ENCODE peak calls at places on chromosome 3, in nine cellular contexts. One of them, this sample, is unnamed.

GRCh38 chr3:193620650-193621049 is 27.6 kb downstream of the OPA1 start:
- DNase-seq in HepG2: no peak
- DNase-seq in uterus: no peak
- DNase-seq in K562: no peak
- DNase-seq in ovary: no peak
- DNase-seq in erythroblast: no peak
- DNase-seq in breast epithelium: no peak
- DNase-seq in stomach: no peak
- DNase-seq in IMR-90: peak; percentile 66
- DNase-seq in this sample: no peak

GRCh38 chr3:133301194-133301593 is 98.7 kb upstream of the BFSP2 start:
- DNase-seq in HepG2: no peak
- DNase-seq in uterus: no peak
- DNase-seq in K562: no peak
- DNase-seq in ovary: no peak
- DNase-seq in erythroblast: no peak
- DNase-seq in breast epithelium: no peak
- DNase-seq in stomach: no peak
- DNase-seq in IMR-90: peak; percentile 96
- DNase-seq in this sample: peak; percentile 5

GRCh38 chr3:52289338-52289746 is 1.7 kb downstream of the GLYCTK start:
- DNase-seq in HepG2: no peak
- DNase-seq in uterus: no peak
- DNase-seq in K562: no peak
- DNase-seq in ovary: peak; percentile 13
- DNase-seq in erythroblast: peak; percentile 29
- DNase-seq in breast epithelium: no peak
- DNase-seq in stomach: peak; percentile 61
- DNase-seq in IMR-90: no peak
- DNase-seq in this sample: no peak

GRCh38 chr3:85161544-85161943 is 202.8 kb downstream of the CADM2 start:
- DNase-seq in HepG2: peak; percentile 20
- DNase-seq in uterus: no peak
- DNase-seq in K562: no peak
- DNase-seq in ovary: no peak
- DNase-seq in erythroblast: no peak
- DNase-seq in breast epithelium: no peak
- DNase-seq in stomach: no peak
- DNase-seq in IMR-90: no peak
- DNase-seq in this sample: no peak

GRCh38 chr3:23548706-23549105 is 257.0 kb upstream of the UBE2E1 start:
- DNase-seq in HepG2: no peak
- DNase-seq in uterus: no peak
- DNase-seq in K562: no peak
- DNase-seq in ovary: no peak
- DNase-seq in erythroblast: no peak
- DNase-seq in breast epithelium: no peak
- DNase-seq in stomach: no peak
- DNase-seq in IMR-90: peak; percentile 10
- DNase-seq in this sample: no peak

GRCh38 chr3:184448321-184449160 is 68.7 kb downstream of the CHRD start:
- DNase-seq in HepG2: no peak
- DNase-seq in uterus: no peak
- DNase-seq in K562: no peak
- DNase-seq in ovary: no peak
- DNase-seq in erythroblast: no peak
- DNase-seq in breast epithelium: no peak
- DNase-seq in stomach: peak; percentile 48
- DNase-seq in IMR-90: peak; percentile 71
- DNase-seq in this sample: peak; percentile 68

GRCh38 chr3:40768536-40768935 is 243.8 kb downstream of the ZNF621 start:
- DNase-seq in HepG2: no peak
- DNase-seq in uterus: no peak
- DNase-seq in K562: no peak
- DNase-seq in ovary: no peak
- DNase-seq in erythroblast: no peak
- DNase-seq in breast epithelium: no peak
- DNase-seq in stomach: no peak
- DNase-seq in IMR-90: no peak
- DNase-seq in this sample: no peak

GRCh38 chr3:161471211-161471610 is 25.4 kb upstream of the OTOL1 start:
- DNase-seq in HepG2: no peak
- DNase-seq in uterus: no peak
- DNase-seq in K562: no peak
- DNase-seq in ovary: no peak
- DNase-seq in erythroblast: no peak
- DNase-seq in breast epithelium: no peak
- DNase-seq in stomach: no peak
- DNase-seq in IMR-90: no peak
- DNase-seq in this sample: no peak

GRCh38 chr3:27728195-27729087 is 6.3 kb upstream of the EOMES start:
- DNase-seq in HepG2: peak; percentile 29
- DNase-seq in uterus: no peak
- DNase-seq in K562: peak; percentile 42
- DNase-seq in ovary: no peak
- DNase-seq in erythroblast: no peak
- DNase-seq in breast epithelium: no peak
- DNase-seq in stomach: no peak
- DNase-seq in IMR-90: no peak
- DNase-seq in this sample: no peak

GRCh38 chr3:15796331-15796730 is 1.4 kb downstream of the ANKRD28 start:
- DNase-seq in HepG2: no peak
- DNase-seq in uterus: no peak
- DNase-seq in K562: no peak
- DNase-seq in ovary: no peak
- DNase-seq in erythroblast: no peak
- DNase-seq in breast epithelium: no peak
- DNase-seq in stomach: no peak
- DNase-seq in IMR-90: no peak
- DNase-seq in this sample: no peak

GRCh38 chr3:25338158-25338725 is 89.8 kb upstream of the RARB start:
- DNase-seq in HepG2: no peak
- DNase-seq in uterus: no peak
- DNase-seq in K562: no peak
- DNase-seq in ovary: no peak
- DNase-seq in erythroblast: no peak
- DNase-seq in breast epithelium: no peak
- DNase-seq in stomach: no peak
- DNase-seq in IMR-90: no peak
- DNase-seq in this sample: no peak

GRCh38 chr3:7874116-7874515 is 627.5 kb upstream of the LMCD1 start:
- DNase-seq in HepG2: no peak
- DNase-seq in uterus: no peak
- DNase-seq in K562: no peak
- DNase-seq in ovary: no peak
- DNase-seq in erythroblast: no peak
- DNase-seq in breast epithelium: no peak
- DNase-seq in stomach: no peak
- DNase-seq in IMR-90: no peak
- DNase-seq in this sample: no peak

GRCh38 chr3:125078961-125079674 is 23.3 kb upstream of the HEG1 start:
- DNase-seq in HepG2: no peak
- DNase-seq in uterus: no peak
- DNase-seq in K562: no peak
- DNase-seq in ovary: no peak
- DNase-seq in erythroblast: no peak
- DNase-seq in breast epithelium: no peak
- DNase-seq in stomach: no peak
- DNase-seq in IMR-90: peak; percentile 48
- DNase-seq in this sample: no peak

GRCh38 chr3:111668912-111669488 is 73.9 kb upstream of the ZBED2 start:
- DNase-seq in HepG2: peak; percentile 50
- DNase-seq in uterus: no peak
- DNase-seq in K562: peak; percentile 16
- DNase-seq in ovary: no peak
- DNase-seq in erythroblast: peak; percentile 61
- DNase-seq in breast epithelium: no peak
- DNase-seq in stomach: no peak
- DNase-seq in IMR-90: peak; percentile 76
- DNase-seq in this sample: no peak

GRCh38 chr3:111667170-111667569 is 72.0 kb upstream of the ZBED2 start:
- DNase-seq in HepG2: no peak
- DNase-seq in uterus: no peak
- DNase-seq in K562: no peak
- DNase-seq in ovary: no peak
- DNase-seq in erythroblast: no peak
- DNase-seq in breast epithelium: no peak
- DNase-seq in stomach: no peak
- DNase-seq in IMR-90: no peak
- DNase-seq in this sample: no peak

GRCh38 chr3:111667621-111668239 is 72.6 kb upstream of the ZBED2 start:
- DNase-seq in HepG2: no peak
- DNase-seq in uterus: peak; percentile 18
- DNase-seq in K562: no peak
- DNase-seq in ovary: no peak
- DNase-seq in erythroblast: peak; percentile 83
- DNase-seq in breast epithelium: no peak
- DNase-seq in stomach: no peak
- DNase-seq in IMR-90: peak; percentile 69
- DNase-seq in this sample: no peak

GRCh38 chr3:111668321-111668720 is 73.2 kb upstream of the ZBED2 start:
- DNase-seq in HepG2: no peak
- DNase-seq in uterus: no peak
- DNase-seq in K562: no peak
- DNase-seq in ovary: no peak
- DNase-seq in erythroblast: peak; percentile 68
- DNase-seq in breast epithelium: no peak
- DNase-seq in stomach: no peak
- DNase-seq in IMR-90: no peak
- DNase-seq in this sample: no peak

DNA sequence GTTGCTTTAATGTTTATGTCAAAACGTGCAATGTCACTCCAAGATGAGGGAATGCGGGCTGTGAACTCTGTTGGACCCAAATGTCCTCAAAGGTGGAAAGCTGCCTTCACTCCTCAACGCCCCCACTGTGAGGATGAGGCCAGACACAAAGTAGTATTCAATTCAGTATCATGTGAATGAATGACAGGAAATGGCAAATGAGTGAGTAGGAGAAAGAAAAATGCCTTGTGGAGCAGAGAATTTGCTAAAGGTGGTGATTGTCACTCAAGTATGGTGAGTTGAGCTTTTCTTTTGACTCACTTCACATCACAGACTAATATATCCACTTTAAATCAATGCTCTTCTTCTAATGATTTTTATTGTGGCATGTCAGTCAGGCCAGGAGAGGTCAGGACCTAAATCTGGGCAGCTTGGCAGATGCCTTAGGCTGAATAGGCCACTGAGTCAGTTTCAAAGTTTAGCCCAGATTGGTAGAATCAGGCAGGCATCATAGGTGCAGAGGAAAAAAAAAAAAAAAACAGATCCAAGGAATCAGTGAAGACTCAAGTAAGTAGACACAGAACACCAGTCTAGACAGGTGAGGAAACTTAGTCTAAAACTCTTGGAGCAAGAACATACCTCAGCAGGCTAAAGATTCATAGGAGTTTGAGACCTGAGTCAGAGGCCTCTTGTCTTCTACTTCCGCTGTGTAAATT is 71.0 kb upstream of the ZBED2 start:
- DNase-seq in HepG2: no peak
- DNase-seq in uterus: no peak
- DNase-seq in K562: no peak
- DNase-seq in ovary: no peak
- DNase-seq in erythroblast: no peak
- DNase-seq in breast epithelium: no peak
- DNase-seq in stomach: no peak
- DNase-seq in IMR-90: no peak
- DNase-seq in this sample: no peak
- TF ChIP-seq POLR2A in HepG2: no peak
- TF ChIP-seq POLR2A in uterus: no peak
- TF ChIP-seq POLR2A in K562: no peak
- TF ChIP-seq POLR2A in ovary: no peak
- TF ChIP-seq POLR2A in erythroblast: no peak
- TF ChIP-seq POLR2A in breast epithelium: no peak
- TF ChIP-seq POLR2A in stomach: no peak
- TF ChIP-seq POLR2A in IMR-90: no peak
- TF ChIP-seq POLR2A in this sample: no peak

DNA sequence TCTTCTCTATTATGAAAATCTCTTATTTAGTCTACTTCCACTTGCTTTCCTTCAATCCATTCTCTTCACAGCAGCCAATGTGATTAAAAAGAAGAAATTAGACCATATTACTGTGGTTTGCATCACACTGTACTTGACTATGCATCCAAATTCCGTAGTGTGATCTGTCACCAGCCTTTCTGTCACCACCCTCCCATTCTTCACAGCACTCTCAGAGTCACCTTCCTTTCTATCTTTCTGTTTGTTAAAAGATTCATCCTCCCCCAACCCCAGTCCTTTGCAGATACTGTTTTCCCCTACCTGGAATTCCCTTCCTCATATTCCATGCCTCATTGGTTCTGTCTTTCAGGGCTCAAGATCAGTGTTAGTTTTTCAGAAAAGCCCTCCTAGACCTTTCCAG is 55.0 kb upstream of the ABHD10 start:
- DNase-seq in HepG2: no peak
- DNase-seq in uterus: no peak
- DNase-seq in K562: no peak
- DNase-seq in ovary: no peak
- DNase-seq in erythroblast: no peak
- DNase-seq in breast epithelium: no peak
- DNase-seq in stomach: no peak
- DNase-seq in IMR-90: no peak
- DNase-seq in this sample: no peak
- TF ChIP-seq POLR2A in HepG2: no peak
- TF ChIP-seq POLR2A in uterus: no peak
- TF ChIP-seq POLR2A in K562: no peak
- TF ChIP-seq POLR2A in ovary: no peak
- TF ChIP-seq POLR2A in erythroblast: no peak
- TF ChIP-seq POLR2A in breast epithelium: no peak
- TF ChIP-seq POLR2A in stomach: no peak
- TF ChIP-seq POLR2A in IMR-90: no peak
- TF ChIP-seq POLR2A in this sample: no peak

DNA sequence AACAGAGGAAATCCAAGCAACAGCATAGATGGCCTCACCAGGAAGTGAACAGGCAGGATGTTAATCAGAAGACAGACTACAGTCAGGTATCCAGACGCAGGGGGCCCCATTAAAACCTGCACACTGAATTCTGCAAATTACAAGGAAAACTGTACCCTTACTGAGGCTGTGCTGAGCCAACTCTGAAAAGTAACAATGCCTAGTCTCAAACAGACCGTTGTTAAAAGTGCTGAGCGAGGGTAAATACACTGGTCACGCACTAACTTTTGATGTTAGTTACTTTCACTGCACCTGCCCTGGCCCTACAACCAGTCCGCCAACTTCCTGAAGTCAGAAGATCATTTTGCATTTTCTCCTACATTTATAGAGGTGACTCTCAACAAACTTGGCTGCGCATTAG is 1.0 kb downstream of the TAMM41 start:
- DNase-seq in HepG2: no peak
- DNase-seq in uterus: no peak
- DNase-seq in K562: no peak
- DNase-seq in ovary: no peak
- DNase-seq in erythroblast: peak; percentile 13
- DNase-seq in breast epithelium: no peak
- DNase-seq in stomach: no peak
- DNase-seq in IMR-90: no peak
- DNase-seq in this sample: no peak
- TF ChIP-seq POLR2A in HepG2: no peak
- TF ChIP-seq POLR2A in uterus: no peak
- TF ChIP-seq POLR2A in K562: no peak
- TF ChIP-seq POLR2A in ovary: no peak
- TF ChIP-seq POLR2A in erythroblast: no peak
- TF ChIP-seq POLR2A in breast epithelium: no peak
- TF ChIP-seq POLR2A in stomach: no peak
- TF ChIP-seq POLR2A in IMR-90: no peak
- TF ChIP-seq POLR2A in this sample: no peak

GRCh38 chr3:122382888-122383666 is at the start of gene MIX23:
- DNase-seq in HepG2: peak; percentile 88
- DNase-seq in uterus: peak; percentile 81
- DNase-seq in K562: peak; percentile 78
- DNase-seq in ovary: peak; percentile 84
- DNase-seq in erythroblast: peak; percentile 88
- DNase-seq in breast epithelium: peak; percentile 85
- DNase-seq in stomach: peak; percentile 85
- DNase-seq in IMR-90: peak; percentile 75
- DNase-seq in this sample: peak; percentile 69
- TF ChIP-seq POLR2A in HepG2: peak; percentile 76
- TF ChIP-seq POLR2A in uterus: peak; percentile 15
- TF ChIP-seq POLR2A in K562: peak; percentile 80
- TF ChIP-seq POLR2A in ovary: peak; percentile 42
- TF ChIP-seq POLR2A in erythroblast: peak; percentile 50
- TF ChIP-seq POLR2A in breast epithelium: no peak
- TF ChIP-seq POLR2A in stomach: no peak
- TF ChIP-seq POLR2A in IMR-90: peak; percentile 85
- TF ChIP-seq POLR2A in this sample: peak; percentile 60

This sample was measured in H54.